ENCODE peak calls at places on chromosomes 3 and 15, in eight cellular contexts. W, R, Z, E, N, L, O and S are unnamed samples.

GRCh38 chr3:48739955-48740823 is 23.2 kb upstream of the IP6K2 start:
- DNase-seq in W (peak), R (peak), Z (peak), E (peak), N (peak), L (peak), O (peak), S (peak)

GRCh38 chr3:50126287-50127211 is 28.6 kb upstream of the SEMA3F start:
- DNase-seq in W (no peak), R (peak), Z (no peak), E (peak), N (peak), L (no peak), O (peak), S (peak)

GRCh38 chr3:6805236-6805635 is 55.7 kb upstream of the GRM7 start:
- DNase-seq in W (no peak), R (no peak), Z (no peak), E (no peak), N (peak), L (no peak), O (no peak), S (peak)

GRCh38 chr15:89912674-89913396 is at the start of gene ARPIN:
- DNase-seq in W (no peak), R (peak), Z (peak), E (peak), N (peak), L (no peak), O (peak), S (peak)

GRCh38 chr15:32682569-32682968 is 35.2 kb upstream of the GREM1 start:
- DNase-seq in W (no peak), R (peak), Z (no peak), E (peak), N (peak), L (no peak), O (peak), S (peak)

GRCh38 chr3:10777627-10778026 is 38.4 kb upstream of the SLC6A11 start:
- DNase-seq in W (no peak), R (no peak), Z (no peak), E (no peak), N (no peak), L (no peak), O (no peak), S (no peak)

GRCh38 chr15:65912235-65912634 is 42.9 kb downstream of the RAB11A start:
- DNase-seq in W (no peak), R (no peak), Z (no peak), E (no peak), N (no peak), L (no peak), O (no peak), S (no peak)

GRCh38 chr3:138082085-138082991 is 33.1 kb downstream of the DZIP1L start:
- DNase-seq in W (peak), R (peak), Z (no peak), E (peak), N (peak), L (peak), O (peak), S (peak)

GRCh38 chr3:16286161-16286560 is 21.1 kb downstream of the OXNAD1 start:
- DNase-seq in W (no peak), R (no peak), Z (no peak), E (no peak), N (no peak), L (no peak), O (no peak), S (no peak)

GRCh38 chr3:48157950-48158376 is 30.3 kb downstream of the CDC25A start:
- DNase-seq in W (peak), R (peak), Z (peak), E (peak), N (peak), L (peak), O (peak), S (peak)

GRCh38 chr3:69353088-69353478 is 32.8 kb downstream of the FRMD4B start:
- DNase-seq in W (no peak), R (no peak), Z (no peak), E (no peak), N (no peak), L (no peak), O (no peak), S (no peak)
- H3K4me3 ChIP-seq in W (no peak), R (no peak), Z (peak), E (no peak), N (no peak), L (no peak), O (no peak), S (no peak)

DNA sequence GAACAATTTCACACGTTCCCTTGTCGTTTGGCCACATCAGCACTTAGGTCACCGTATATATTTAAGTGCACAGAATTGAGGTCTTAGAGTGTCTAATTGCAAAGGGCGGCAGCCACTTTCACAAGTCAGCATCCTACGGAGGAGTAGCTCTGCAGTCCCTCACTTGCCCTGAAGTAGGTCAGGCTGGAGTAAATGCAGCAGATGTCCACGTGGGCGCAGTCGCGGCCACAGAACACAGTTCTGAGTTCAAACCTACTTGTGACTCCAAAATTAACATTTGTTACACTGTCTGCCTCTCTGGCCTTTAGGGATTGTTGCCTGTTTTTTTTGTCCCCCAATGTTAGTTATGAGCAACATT is 85.8 kb downstream of the PDCD6IP start:
- DNase-seq in W (peak), R (peak), Z (no peak), E (peak), N (no peak), L (no peak), O (peak), S (peak)
- TF ChIP-seq CTCF in W (peak), R (peak), Z (no peak), E (peak), N (peak), L (no peak), O (peak), S (peak)

GRCh38 chr15:42156266-42156922 is at the start of gene PLA2G4F:
- DNase-seq in W (peak), R (no peak), Z (no peak), E (no peak), N (no peak), L (no peak), O (no peak), S (no peak)
- H3K4me3 ChIP-seq in W (peak), R (no peak), Z (no peak), E (no peak), N (no peak), L (no peak), O (no peak), S (no peak)

GRCh38 chr15:43186003-43186353 is 775 bp downstream of the CCNDBP1 start:
- DNase-seq in W (no peak), R (no peak), Z (no peak), E (peak), N (peak), L (no peak), O (no peak), S (no peak)
- TF ChIP-seq CTCF in W (no peak), R (no peak), Z (no peak), E (no peak), N (no peak), L (peak), O (no peak), S (no peak)

DNA sequence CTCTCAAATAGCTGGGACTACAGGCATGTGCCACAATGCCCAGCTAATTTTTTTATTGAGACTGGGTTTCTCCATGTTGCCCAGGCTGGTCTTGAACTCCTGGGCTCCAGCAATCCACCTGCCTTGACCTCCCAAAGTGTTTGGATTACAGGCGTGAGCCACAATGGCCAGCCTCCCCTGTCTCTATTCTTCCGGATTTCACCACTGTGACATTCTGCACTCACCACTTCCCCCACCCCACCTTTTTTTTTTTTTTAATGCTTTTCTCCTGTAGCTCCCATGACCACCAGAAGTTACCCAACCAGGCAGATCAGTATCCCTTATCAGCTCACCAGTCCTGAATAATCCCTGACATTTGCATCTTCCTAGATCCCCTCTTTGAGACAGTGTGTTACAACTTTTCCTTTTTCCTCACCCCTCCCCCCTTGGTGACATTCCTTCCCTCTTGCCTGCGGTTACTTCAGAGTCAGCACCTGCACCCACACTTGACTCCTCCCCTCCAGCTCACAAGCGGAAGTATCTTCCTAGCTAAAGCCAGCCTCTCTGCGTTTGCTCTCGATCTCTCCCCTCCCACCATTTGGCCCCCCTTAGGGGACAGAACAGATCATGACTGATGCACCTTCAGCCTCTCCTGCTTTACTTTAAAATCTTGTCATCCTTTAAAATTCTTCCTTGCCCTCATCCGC is 13.5 kb upstream of the ZNF592 start:
- DNase-seq in W (no peak), R (no peak), Z (peak), E (no peak), N (peak), L (peak), O (no peak), S (peak)
- H3K4me3 ChIP-seq in W (no peak), R (no peak), Z (peak), E (no peak), N (no peak), L (peak), O (no peak), S (peak)

DNA sequence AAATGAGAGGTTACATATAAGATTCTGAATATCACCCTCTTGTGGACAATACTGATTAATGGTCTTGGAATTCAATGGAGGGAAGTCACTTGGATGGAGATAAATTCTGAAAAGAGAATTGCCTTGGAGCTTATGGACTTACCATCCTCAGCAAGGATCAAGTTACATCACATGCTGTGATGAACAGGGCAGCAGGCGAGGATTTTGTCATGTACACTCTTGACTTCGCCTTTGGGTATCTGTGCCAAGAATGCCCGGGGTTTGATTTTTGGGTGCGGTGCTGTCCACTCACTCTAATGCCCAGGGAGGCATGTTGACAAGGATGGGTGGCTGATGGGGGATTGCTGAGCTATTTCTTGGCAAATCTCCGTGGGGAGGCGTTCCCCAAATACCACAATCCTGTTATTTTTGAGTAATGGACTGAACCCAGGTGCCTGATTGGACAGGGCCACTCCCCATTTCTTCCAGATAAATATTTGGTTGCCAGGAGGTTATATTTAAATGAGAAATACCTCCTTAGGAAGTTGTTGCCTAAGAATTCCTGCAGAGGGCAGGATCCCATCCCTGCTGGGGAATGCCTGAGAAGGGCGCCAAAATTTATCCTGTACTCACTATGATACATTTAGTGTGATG is 96.3 kb downstream of the TPRG1 start:
- DNase-seq in W (peak), R (peak), Z (no peak), E (peak), N (peak), L (no peak), O (peak), S (peak)
- TF ChIP-seq CTCF in W (peak), R (peak), Z (no peak), E (peak), N (peak), L (peak), O (peak), S (peak)